ENCODE peak calls at places on chromosomes 16 and 17, in six cellular contexts. W is suprapubic skin, H is uterus, S is A549, F is stomach, U is body of pancreas. V is an unnamed sample.

GRCh38 chr16:75701361-75701760 is at the start of gene DUXB:
- DNase-seq in W (no peak), H (no peak), S (no peak), F (no peak), U (no peak), V (no peak)

GRCh38 chr17:57669671-57670529 is 75.2 kb downstream of the CCDC182 start:
- DNase-seq in W (peak), H (no peak), S (no peak), F (no peak), U (no peak), V (no peak)

GRCh38 chr16:50591800-50592771 is 43.9 kb downstream of the NKD1 start:
- DNase-seq in W (no peak), H (peak), S (no peak), F (peak), U (peak), V (no peak)

GRCh38 chr17:27473190-27473747 is 17.0 kb downstream of the KSR1 start:
- DNase-seq in W (no peak), H (no peak), S (no peak), F (no peak), U (no peak), V (no peak)

GRCh38 chr17:18129041-18129502 is 20.5 kb downstream of the MYO15A start:
- DNase-seq in W (no peak), H (no peak), S (no peak), F (peak), U (peak), V (no peak)

GRCh38 chr17:36813957-36814356 is 123.3 kb upstream of the LHX1 start:
- DNase-seq in W (no peak), H (no peak), S (no peak), F (no peak), U (no peak), V (no peak)

GRCh38 chr16:24540575-24541240 is 1.3 kb downstream of the RBBP6 start:
- DNase-seq in W (no peak), H (no peak), S (no peak), F (no peak), U (peak), V (no peak)

GRCh38 chr17:75371339-75371738 is 34.1 kb downstream of the GRB2 start:
- DNase-seq in W (no peak), H (no peak), S (no peak), F (no peak), U (peak), V (no peak)

GRCh38 chr16:16041196-16041892 is 91.9 kb downstream of the ABCC1 start:
- DNase-seq in W (no peak), H (no peak), S (no peak), F (peak), U (no peak), V (no peak)

GRCh38 chr17:69874220-69874670 is 200.8 kb upstream of the KCNJ16 start:
- DNase-seq in W (no peak), H (no peak), S (no peak), F (no peak), U (no peak), V (no peak)

GRCh38 chr17:37388266-37388665 is 12.5 kb downstream of the C17orf78 start:
- DNase-seq in W (no peak), H (no peak), S (no peak), F (no peak), U (no peak), V (no peak)

GRCh38 chr16:1900452-1900774 is 17.8 kb downstream of the HS3ST6 start:
- DNase-seq in W (no peak), H (no peak), S (no peak), F (no peak), U (no peak), V (no peak)

GRCh38 chr17:81961087-81961514 is at the start of gene NOTUM:
- DNase-seq in W (no peak), H (no peak), S (peak), F (no peak), U (no peak), V (no peak)

GRCh38 chr17:33904438-33904837 is 350.6 kb upstream of the CCL2 start:
- DNase-seq in W (no peak), H (no peak), S (no peak), F (no peak), U (no peak), V (no peak)

GRCh38 chr17:8935194-8935593 is 30.3 kb downstream of the PIK3R5 start:
- DNase-seq in W (peak), H (no peak), S (no peak), F (no peak), U (peak), V (no peak)

GRCh38 chr16:29927523-29927905 is 1.5 kb upstream of the KCTD13 start:
- DNase-seq in W (no peak), H (no peak), S (no peak), F (no peak), U (no peak), V (no peak)

GRCh38 chr16:48035142-48035541 is 120.7 kb downstream of the ABCC12 start:
- DNase-seq in W (no peak), H (no peak), S (no peak), F (no peak), U (no peak), V (no peak)

GRCh38 chr17:12085076-12085949 is 64.6 kb downstream of the MAP2K4 start:
- DNase-seq in W (no peak), H (no peak), S (no peak), F (no peak), U (no peak), V (no peak)

GRCh38 chr17:17568772-17569195 is 22.7 kb downstream of the PEMT start:
- DNase-seq in W (no peak), H (peak), S (peak), F (peak), U (peak), V (peak)

GRCh38 chr16:11407047-11407982 is 62.1 kb downstream of the RMI2 start:
- DNase-seq in W (no peak), H (peak), S (peak), F (peak), U (peak), V (peak)

GRCh38 chr17:47288531-47289116 is 35.0 kb downstream of the ITGB3 start:
- DNase-seq in W (no peak), H (no peak), S (no peak), F (no peak), U (no peak), V (no peak)

GRCh38 chr17:83200746-83201145 is 121.3 kb downstream of the METRNL start:
- DNase-seq in W (peak), H (no peak), S (no peak), F (no peak), U (no peak), V (no peak)

GRCh38 chr16:89343501-89344291 is 126.2 kb downstream of the ZNF778 start:
- DNase-seq in W (no peak), H (no peak), S (no peak), F (no peak), U (no peak), V (no peak)

GRCh38 chr17:18772471-18772870 is 8.5 kb upstream of the TVP23B start:
- DNase-seq in W (no peak), H (no peak), S (no peak), F (no peak), U (no peak), V (no peak)

GRCh38 chr16:87384162-87384999 is 805 bp upstream of the FBXO31 start:
- DNase-seq in W (peak), H (no peak), S (peak), F (peak), U (no peak), V (no peak)

GRCh38 chr17:73196500-73196899 is 3.6 kb downstream of the COG1 start:
- DNase-seq in W (no peak), H (no peak), S (peak), F (peak), U (peak), V (no peak)

GRCh38 chr17:42107597-42108576 is 4.6 kb downstream of the DHX58 start:
- DNase-seq in W (no peak), H (peak), S (peak), F (peak), U (peak), V (peak)

GRCh38 chr16:2854700-2855309 is 3.2 kb downstream of the PRSS22 start:
- DNase-seq in W (no peak), H (no peak), S (no peak), F (no peak), U (no peak), V (no peak)

GRCh38 chr16:20107086-20107485 is 33.4 kb upstream of the GPR139 start:
- DNase-seq in W (no peak), H (no peak), S (no peak), F (no peak), U (no peak), V (no peak)
- TF ChIP-seq POLR2A in W (no peak), H (no peak), S (no peak), F (no peak), U (no peak), V (no peak)

GRCh38 chr17:21275579-21276339 is 8.8 kb upstream of the MAP2K3 start:
- DNase-seq in W (peak), H (peak), S (peak), F (peak), U (peak), V (peak)
- TF ChIP-seq POLR2A in W (no peak), H (no peak), S (peak), F (no peak), U (peak), V (no peak)

DNA sequence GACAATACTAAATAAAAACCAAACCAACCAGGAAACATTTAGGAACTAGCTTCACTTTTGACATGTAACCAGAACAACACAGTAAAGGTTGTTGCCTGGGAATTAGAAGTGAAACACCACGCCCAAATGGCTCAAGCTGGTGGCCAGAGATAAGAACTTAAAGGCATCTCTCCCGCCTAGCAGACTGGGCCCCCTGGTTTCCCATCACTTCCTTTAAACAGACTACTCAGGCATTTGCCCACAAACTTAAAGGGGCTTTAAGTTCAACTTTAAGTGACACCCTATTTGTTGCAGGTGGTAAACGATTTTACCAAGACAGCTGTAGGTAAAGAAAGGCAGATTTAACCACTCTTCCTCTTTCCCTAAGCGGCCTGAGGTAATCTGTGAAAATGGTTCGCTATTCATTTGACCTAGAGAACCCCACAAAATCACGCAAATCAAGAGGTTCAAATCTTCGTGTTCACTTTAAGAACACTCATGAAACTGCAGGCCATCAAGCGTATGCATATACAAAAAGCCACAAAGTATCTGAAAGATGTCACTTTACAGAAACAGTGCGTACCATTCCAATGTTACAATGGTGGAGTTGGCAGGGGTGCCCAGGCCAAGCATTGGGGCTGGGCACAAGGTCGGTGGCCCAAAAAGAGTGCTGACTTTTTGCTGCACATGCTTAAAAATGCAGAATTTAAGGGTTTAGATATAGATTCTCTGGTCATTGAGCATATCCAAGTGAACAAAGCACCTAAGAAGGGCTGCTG is 40.8 kb upstream of the BPTF start:
- DNase-seq in W (no peak), H (no peak), S (no peak), F (peak), U (peak), V (no peak)
- TF ChIP-seq POLR2A in W (no peak), H (no peak), S (no peak), F (no peak), U (no peak), V (no peak)

GRCh38 chr16:73046484-73047214 is 1.3 kb downstream of the ZFHX3 start:
- DNase-seq in W (no peak), H (no peak), S (no peak), F (no peak), U (no peak), V (no peak)

GRCh38 chr16:73048292-73049050 is 543 bp upstream of the ZFHX3 start:
- DNase-seq in W (peak), H (peak), S (no peak), F (peak), U (peak), V (no peak)

GRCh38 chr16:73047221-73047535 is 750 bp downstream of the ZFHX3 start:
- DNase-seq in W (no peak), H (no peak), S (no peak), F (no peak), U (no peak), V (no peak)

GRCh38 chr16:73049051-73049910 is 1.4 kb upstream of the ZFHX3 start:
- DNase-seq in W (no peak), H (no peak), S (no peak), F (no peak), U (no peak), V (no peak)

GRCh38 chr16:73047536-73048291 is at the start of gene ZFHX3:
- DNase-seq in W (peak), H (peak), S (no peak), F (peak), U (peak), V (peak)
- TF ChIP-seq POLR2A in W (peak), H (peak), S (no peak), F (no peak), U (peak), V (no peak)